ENCODE peak calls at places on chromosomes 11 and 22, in ten cellular contexts. Z is M059J; P is activated CD8-positive, alpha-beta memory T cell treated with anti-CD3 and anti-CD28 coated beads, Interleukin-2, amount 10 ng/mL, durations not matched to agents 7 days and 5 days; L is naive B cell; N is RPMI7951; B is tibial artery; S is stimulated activated naive CD4-positive, alpha-beta T cell treated with Interleukin-2 at 50 U/mL for 16 hours; F is iris pigment epithelial cell; R is stimulated activated CD4-positive, alpha-beta T cell treated with anti-CD3 and anti-CD28 coated beads, Interleukin-12 subunit alpha, Interleukin-12 subunit beta, amount 100 ng/mL, for 48 hours; V is T-cell. Q is an unnamed sample.

GRCh38 chr11:36007127-36007824 is 63.4 kb downstream of the LDLRAD3 start:
- DNase-seq in Z (no peak), P (no peak), L (no peak), N (no peak), B (no peak), S (no peak), F (no peak), R (no peak), V (no peak), Q (no peak)

GRCh38 chr11:78163828-78164227 is 24.4 kb upstream of the ALG8 start:
- DNase-seq in Z (no peak), P (no peak), L (no peak), N (no peak), B (no peak), S (no peak), F (no peak), R (no peak), V (no peak), Q (no peak)

GRCh38 chr11:70619591-70619990 is 221.3 kb downstream of the CTTN start:
- DNase-seq in Z (no peak), P (no peak), L (no peak), N (no peak), B (no peak), S (no peak), F (no peak), R (no peak), V (no peak), Q (no peak)

GRCh38 chr22:46043816-46044717 is 67.1 kb upstream of the WNT7B start:
- DNase-seq in Z (peak; percentile 55), P (no peak), L (no peak), N (peak; percentile 22), B (peak; percentile 82), S (no peak), F (no peak), R (no peak), V (peak; percentile 18), Q (no peak)

GRCh38 chr11:99937330-99937729 is 749.8 kb upstream of the ARHGAP42 start:
- DNase-seq in Z (peak; percentile 61), P (no peak), L (no peak), N (peak; percentile 3), B (no peak), S (no peak), F (no peak), R (no peak), V (no peak), Q (no peak)

GRCh38 chr11:57801185-57801490 is 39.5 kb downstream of the CTNND1 start:
- DNase-seq in Z (no peak), P (no peak), L (no peak), N (no peak), B (no peak), S (no peak), F (peak; percentile 43), R (no peak), V (no peak), Q (no peak)

GRCh38 chr11:44434191-44434590 is 124.3 kb upstream of the ALX4 start:
- DNase-seq in Z (no peak), P (no peak), L (no peak), N (no peak), B (no peak), S (no peak), F (no peak), R (no peak), V (no peak), Q (no peak)

GRCh38 chr11:69344570-69345145 is 50.7 kb downstream of the MYEOV start:
- DNase-seq in Z (no peak), P (peak; percentile 30), L (no peak), N (no peak), B (peak; percentile 28), S (no peak), F (no peak), R (no peak), V (no peak), Q (no peak)

GRCh38 chr11:7251836-7252682 is at the start of gene SYT9:
- DNase-seq in Z (peak; percentile 30), P (no peak), L (no peak), N (peak; percentile 2), B (peak; percentile 62), S (no peak), F (peak; percentile 26), R (no peak), V (no peak), Q (peak; percentile 53)

GRCh38 chr11:60899021-60899936 is 7.1 kb downstream of the PRPF19 start:
- DNase-seq in Z (peak; percentile 62), P (no peak), L (peak; percentile 46), N (peak; percentile 63), B (no peak), S (no peak), F (peak; percentile 71), R (no peak), V (peak; percentile 8), Q (peak; percentile 59)

GRCh38 chr22:44393066-44393465 is 80.3 kb upstream of the SHISAL1 start:
- DNase-seq in Z (no peak), P (no peak), L (no peak), N (no peak), B (peak; percentile 48), S (no peak), F (no peak), R (no peak), V (no peak), Q (no peak)

GRCh38 chr11:66408488-66409214 is 12.2 kb upstream of the NPAS4 start:
- DNase-seq in Z (peak; percentile 89), P (peak; percentile 92), L (peak; percentile 88), N (peak; percentile 90), B (peak; percentile 96), S (peak; percentile 86), F (peak; percentile 90), R (peak; percentile 99), V (peak; percentile 88), Q (peak; percentile 100)

GRCh38 chr11:101706541-101706940 is 122.7 kb upstream of the TRPC6 start:
- DNase-seq in Z (peak; percentile 59), P (no peak), L (no peak), N (peak; percentile 6), B (no peak), S (no peak), F (peak; percentile 3), R (no peak), V (no peak), Q (no peak)

GRCh38 chr11:123594921-123595320 is 59.5 kb downstream of the SCN3B start:
- DNase-seq in Z (no peak), P (no peak), L (no peak), N (no peak), B (no peak), S (no peak), F (no peak), R (no peak), V (no peak), Q (no peak)

GRCh38 chr22:47609653-47610052 is 847.2 kb downstream of the TBC1D22A start:
- DNase-seq in Z (no peak), P (no peak), L (no peak), N (no peak), B (no peak), S (no peak), F (no peak), R (no peak), V (no peak), Q (no peak)

GRCh38 chr11:61632096-61632495 is 48.1 kb upstream of the DAGLA start:
- DNase-seq in Z (no peak), P (no peak), L (no peak), N (no peak), B (no peak), S (no peak), F (no peak), R (no peak), V (no peak), Q (no peak)

GRCh38 chr11:75565221-75565814 is 3.3 kb downstream of the SERPINH1 start:
- DNase-seq in Z (peak; percentile 93), P (no peak), L (no peak), N (peak; percentile 97), B (peak; percentile 79), S (no peak), F (peak; percentile 80), R (no peak), V (no peak), Q (no peak)

GRCh38 chr11:75841739-75842138 is 26.7 kb downstream of the UVRAG start:
- DNase-seq in Z (no peak), P (no peak), L (no peak), N (no peak), B (no peak), S (no peak), F (no peak), R (no peak), V (no peak), Q (no peak)

GRCh38 chr11:16225623-16226022 is 130.7 kb downstream of the SOX6 start:
- DNase-seq in Z (no peak), P (no peak), L (no peak), N (no peak), B (no peak), S (no peak), F (no peak), R (no peak), V (no peak), Q (no peak)

GRCh38 chr22:42296381-42296853 is 26.0 kb upstream of the TCF20 start:
- DNase-seq in Z (no peak), P (no peak), L (peak; percentile 19), N (no peak), B (no peak), S (no peak), F (no peak), R (no peak), V (no peak), Q (no peak)

GRCh38 chr11:9103542-9104276 is 12.3 kb upstream of the SCUBE2 start:
- DNase-seq in Z (no peak), P (no peak), L (no peak), N (no peak), B (no peak), S (no peak), F (no peak), R (no peak), V (no peak), Q (no peak)

GRCh38 chr11:65588199-65589054 is 7.2 kb downstream of the KCNK7 start:
- DNase-seq in Z (peak; percentile 51), P (peak; percentile 93), L (peak; percentile 75), N (no peak), B (peak; percentile 87), S (peak; percentile 74), F (peak; percentile 60), R (peak; percentile 73), V (peak; percentile 76), Q (no peak)

GRCh38 chr11:64334764-64335741 is 5.0 kb upstream of the CCDC88B start:
- DNase-seq in Z (peak; percentile 99), P (peak; percentile 73), L (peak; percentile 45), N (peak; percentile 98), B (peak; percentile 62), S (no peak), F (peak; percentile 96), R (no peak), V (no peak), Q (no peak)

GRCh38 chr11:28836285-28837081 is 728.3 kb downstream of the METTL15 start:
- DNase-seq in Z (peak; percentile 99), P (no peak), L (no peak), N (peak; percentile 90), B (no peak), S (no peak), F (peak; percentile 99), R (no peak), V (no peak), Q (no peak)

GRCh38 chr11:43576834-43577521 is 103.6 kb upstream of the HSD17B12 start:
- DNase-seq in Z (peak; percentile 61), P (peak; percentile 48), L (no peak), N (peak; percentile 47), B (no peak), S (no peak), F (peak; percentile 49), R (no peak), V (no peak), Q (peak; percentile 62)

GRCh38 chr11:1297011-1297575 is 12.3 kb downstream of the TOLLIP start:
- DNase-seq in Z (no peak), P (no peak), L (no peak), N (no peak), B (no peak), S (no peak), F (no peak), R (no peak), V (no peak), Q (no peak)

GRCh38 chr11:64264371-64264852 is 13.1 kb downstream of the PLCB3 start:
- DNase-seq in Z (no peak), P (no peak), L (no peak), N (no peak), B (no peak), S (no peak), F (no peak), R (no peak), V (no peak), Q (no peak)

GRCh38 chr11:66318576-66318970 is 1.7 kb upstream of the CD248 start:
- DNase-seq in Z (no peak), P (no peak), L (no peak), N (peak; percentile 55), B (no peak), S (no peak), F (peak; percentile 63), R (no peak), V (no peak), Q (no peak)